ENCODE peak calls at places on chromosomes 7 and 10, in seven cellular contexts. J, I, K, E, L, M and T are unnamed samples.

GRCh38 chr10:15472431-15473400 is 101.6 kb upstream of the FAM171A1 start:
- DNase-seq in J (no peak), I (no peak), K (peak), E (no peak), L (no peak), M (peak), T (no peak)

GRCh38 chr10:14009315-14010082 is 321.2 kb downstream of the FRMD4A start:
- DNase-seq in J (no peak), I (peak), K (peak), E (no peak), L (no peak), M (peak), T (no peak)

GRCh38 chr10:4512557-4513286 is 313.3 kb upstream of the AKR1E2 start:
- DNase-seq in J (no peak), I (no peak), K (peak), E (peak), L (no peak), M (no peak), T (no peak)

GRCh38 chr10:129755075-129756020 is 208.7 kb downstream of the EBF3 start:
- DNase-seq in J (no peak), I (no peak), K (no peak), E (no peak), L (no peak), M (no peak), T (no peak)

GRCh38 chr10:29033311-29033940 is 255.4 kb upstream of the LYZL1 start:
- DNase-seq in J (no peak), I (no peak), K (no peak), E (no peak), L (no peak), M (no peak), T (no peak)

GRCh38 chr7:19677201-19677600 is 31.6 kb downstream of the POLR1F start:
- DNase-seq in J (peak), I (no peak), K (peak), E (no peak), L (no peak), M (peak), T (no peak)

GRCh38 chr10:127694580-127695193 is 42.3 kb upstream of the FOXI2 start:
- DNase-seq in J (no peak), I (peak), K (no peak), E (no peak), L (no peak), M (no peak), T (peak)

GRCh38 chr10:45353176-45353575 is 20.8 kb upstream of the ALOX5 start:
- DNase-seq in J (no peak), I (no peak), K (no peak), E (no peak), L (no peak), M (no peak), T (no peak)

GRCh38 chr7:89042963-89043362 is 247.4 kb upstream of the TEX47 start:
- DNase-seq in J (no peak), I (no peak), K (no peak), E (no peak), L (no peak), M (no peak), T (no peak)

GRCh38 chr10:95260909-95261552 is 29.8 kb downstream of the PDLIM1 start:
- DNase-seq in J (no peak), I (no peak), K (peak), E (no peak), L (no peak), M (peak), T (no peak)

GRCh38 chr10:8513155-8514147 is 459.0 kb downstream of the GATA3 start:
- DNase-seq in J (no peak), I (no peak), K (no peak), E (no peak), L (no peak), M (no peak), T (no peak)

GRCh38 chr10:88800152-88801125 is 2.1 kb upstream of the LIPM start:
- DNase-seq in J (no peak), I (no peak), K (peak), E (no peak), L (no peak), M (no peak), T (no peak)

GRCh38 chr10:59505931-59506330 is 143.6 kb upstream of the FAM13C start:
- DNase-seq in J (no peak), I (no peak), K (no peak), E (no peak), L (no peak), M (no peak), T (no peak)

GRCh38 chr7:135684134-135684533 is 21.8 kb downstream of the STMP1 start:
- DNase-seq in J (no peak), I (no peak), K (peak), E (no peak), L (no peak), M (no peak), T (no peak)

GRCh38 chr7:77409739-77410545 is 6.2 kb downstream of the GSAP start:
- DNase-seq in J (no peak), I (no peak), K (peak), E (no peak), L (peak), M (peak), T (no peak)

GRCh38 chr7:107982463-107982862 is 20.5 kb downstream of the LAMB1 start:
- DNase-seq in J (no peak), I (no peak), K (no peak), E (no peak), L (no peak), M (no peak), T (no peak)

GRCh38 chr10:43230909-43231522 is 35.8 kb downstream of the RASGEF1A start:
- DNase-seq in J (no peak), I (no peak), K (no peak), E (peak), L (peak), M (no peak), T (no peak)

GRCh38 chr10:15253951-15254807 is 85.7 kb upstream of the NMT2 start:
- DNase-seq in J (no peak), I (no peak), K (no peak), E (no peak), L (no peak), M (no peak), T (no peak)

GRCh38 chr7:66899552-66900280 is 21.3 kb upstream of the TMEM248 start:
- DNase-seq in J (no peak), I (no peak), K (no peak), E (no peak), L (no peak), M (no peak), T (no peak)

GRCh38 chr7:95205821-95206220 is 118.5 kb downstream of the PON1 start:
- DNase-seq in J (no peak), I (no peak), K (peak), E (no peak), L (no peak), M (peak), T (no peak)

GRCh38 chr7:134996097-134996550 is 9.8 kb downstream of the AGBL3 start:
- DNase-seq in J (no peak), I (no peak), K (peak), E (no peak), L (no peak), M (no peak), T (peak)

GRCh38 chr10:123548779-123549178 is 117.4 kb upstream of the GPR26 start:
- DNase-seq in J (no peak), I (no peak), K (no peak), E (no peak), L (no peak), M (no peak), T (no peak)

GRCh38 chr7:111091623-111092370 is 870 bp downstream of the LRRN3 start:
- DNase-seq in J (no peak), I (no peak), K (no peak), E (no peak), L (no peak), M (no peak), T (no peak)

GRCh38 chr10:64586930-64587503 is 1065.8 kb downstream of the REEP3 start:
- DNase-seq in J (no peak), I (no peak), K (peak), E (no peak), L (no peak), M (no peak), T (no peak)

GRCh38 chr7:27129729-27130539 is 623 bp downstream of the HOXA4 start:
- DNase-seq in J (no peak), I (no peak), K (no peak), E (no peak), L (no peak), M (no peak), T (no peak)

GRCh38 chr7:134480730-134481129 is 21.8 kb upstream of the AKR1B1 start:
- DNase-seq in J (no peak), I (no peak), K (peak), E (no peak), L (peak), M (no peak), T (no peak)

GRCh38 chr7:112084506-112084905 is 121.7 kb downstream of the DOCK4 start:
- DNase-seq in J (no peak), I (no peak), K (peak), E (no peak), L (peak), M (no peak), T (no peak)

GRCh38 chr10:44958897-44959242 is 732 bp upstream of the RASSF4 start:
- DNase-seq in J (no peak), I (no peak), K (no peak), E (no peak), L (no peak), M (no peak), T (no peak)

GRCh38 chr10:118472961-118473675 is 122.3 kb downstream of the PRLHR start:
- DNase-seq in J (peak), I (no peak), K (no peak), E (no peak), L (no peak), M (no peak), T (no peak)